ENCODE peak calls at places on chromosomes 12 and 14, in seven cellular contexts. B is left ventricle myocardium inferior; G is CD4-positive, CD25-positive, alpha-beta regulatory T cell; D is tibial nerve; N is mesenchymal stem cell; R is spleen; K is IMR-90. O is an unnamed sample.

GRCh38 chr14:56004807-56005579 is 113.2 kb upstream of the PELI2 start:
- DNase-seq in B (no peak), G (peak; percentile 59), D (peak; percentile 22), N (peak; percentile 94), R (no peak), K (peak; percentile 77), O (peak; percentile 60)

GRCh38 chr14:61385002-61385685 is 63.8 kb downstream of the PRKCH start:
- DNase-seq in B (no peak), G (peak; percentile 88), D (no peak), N (no peak), R (no peak), K (no peak), O (peak; percentile 44)

GRCh38 chr12:57096748-57097553 is 8.0 kb downstream of the NAB2 start:
- DNase-seq in B (no peak), G (no peak), D (no peak), N (no peak), R (no peak), K (no peak), O (peak; percentile 81)

GRCh38 chr12:98736352-98737326 is 91.5 kb downstream of the APAF1 start:
- DNase-seq in B (no peak), G (no peak), D (no peak), N (peak; percentile 57), R (no peak), K (peak; percentile 57), O (peak; percentile 66)

GRCh38 chr12:124009781-124010180 is 36.8 kb downstream of the ZNF664 start:
- DNase-seq in B (no peak), G (no peak), D (no peak), N (no peak), R (no peak), K (no peak), O (no peak)

GRCh38 chr14:74251546-74252030 is 12.3 kb downstream of the VSX2 start:
- DNase-seq in B (peak; percentile 59), G (peak; percentile 81), D (peak; percentile 66), N (peak; percentile 74), R (peak; percentile 88), K (peak; percentile 69), O (peak; percentile 96)

GRCh38 chr14:82999802-83000201 is 1466.1 kb upstream of the SEL1L start:
- DNase-seq in B (no peak), G (no peak), D (no peak), N (peak; percentile 7), R (no peak), K (peak; percentile 22), O (no peak)

GRCh38 chr12:63922446-63922845 is 77.9 kb downstream of the SRGAP1 start:
- DNase-seq in B (no peak), G (no peak), D (no peak), N (peak; percentile 71), R (no peak), K (peak; percentile 73), O (no peak)

GRCh38 chr14:65303185-65303901 is 109.2 kb upstream of the FUT8 start:
- DNase-seq in B (no peak), G (no peak), D (no peak), N (no peak), R (no peak), K (peak; percentile 37), O (no peak)

GRCh38 chr12:120956579-120957360 is 21.6 kb upstream of the HNF1A start:
- DNase-seq in B (no peak), G (no peak), D (no peak), N (no peak), R (no peak), K (no peak), O (peak; percentile 45)

GRCh38 chr14:96627811-96628775 is 125.9 kb downstream of the PAPOLA start:
- DNase-seq in B (no peak), G (no peak), D (no peak), N (no peak), R (peak; percentile 54), K (no peak), O (no peak)

GRCh38 chr14:96631030-96631429 is 128.8 kb downstream of the PAPOLA start:
- DNase-seq in B (no peak), G (no peak), D (no peak), N (no peak), R (no peak), K (no peak), O (no peak)

GRCh38 chr12:48750215-48750614 is 33.7 kb upstream of the CCNT1 start:
- DNase-seq in B (no peak), G (no peak), D (no peak), N (no peak), R (no peak), K (peak; percentile 73), O (no peak)

GRCh38 chr12:26431211-26431610 is 235.8 kb downstream of the SSPN start:
- DNase-seq in B (no peak), G (no peak), D (no peak), N (no peak), R (no peak), K (no peak), O (no peak)

GRCh38 chr12:67137256-67137655 is 131.9 kb upstream of the CAND1 start:
- DNase-seq in B (no peak), G (no peak), D (no peak), N (no peak), R (no peak), K (no peak), O (no peak)

GRCh38 chr12:106228320-106228710 is 19.5 kb downstream of the CKAP4 start:
- DNase-seq in B (no peak), G (no peak), D (no peak), N (no peak), R (peak; percentile 49), K (no peak), O (no peak)
- H3K27ac ChIP-seq in B (no peak overlapping the region), G (peak overlapping the region; percentile 81), D (no peak overlapping the region), N (no peak overlapping the region), R (peak overlapping the region; percentile 91), K (no peak overlapping the region), O (no peak overlapping the region)

GRCh38 chr14:85415015-85415712 is 114.8 kb upstream of the FLRT2 start:
- DNase-seq in B (peak; percentile 15), G (no peak), D (peak; percentile 75), N (peak; percentile 85), R (no peak), K (peak; percentile 93), O (peak; percentile 83)
- H3K4me3 ChIP-seq in B (peak overlapping the region; percentile 26), G (no peak overlapping the region), D (no peak overlapping the region), N (peak overlapping the region; percentile 58), R (no peak overlapping the region), K (no peak overlapping the region), O (no peak overlapping the region)

GRCh38 chr14:77105118-77105517 is 7.1 kb downstream of the CIPC start:
- DNase-seq in B (no peak), G (no peak), D (no peak), N (no peak), R (no peak), K (no peak), O (no peak)
- H3K27ac ChIP-seq in B (peak overlapping the region; percentile 98), G (no peak overlapping the region), D (peak overlapping the region; percentile 63), N (no peak overlapping the region), R (no peak overlapping the region), K (no peak overlapping the region), O (no peak overlapping the region)

GRCh38 chr12:6363330-6364036 is 11.9 kb downstream of the SCNN1A start:
- DNase-seq in B (peak; percentile 82), G (peak; percentile 74), D (no peak), N (peak; percentile 64), R (peak; percentile 91), K (peak; percentile 28), O (peak; percentile 99)

GRCh38 chr12:6361834-6362233 is 13.5 kb downstream of the SCNN1A start:
- DNase-seq in B (peak; percentile 56), G (peak; percentile 73), D (no peak), N (no peak), R (peak; percentile 79), K (no peak), O (peak; percentile 91)

GRCh38 chr12:6362383-6362782 is 13.0 kb downstream of the SCNN1A start:
- DNase-seq in B (no peak), G (no peak), D (no peak), N (no peak), R (no peak), K (no peak), O (peak; percentile 81)

GRCh38 chr12:6363010-6363329 is 12.4 kb downstream of the SCNN1A start:
- DNase-seq in B (no peak), G (no peak), D (no peak), N (no peak), R (no peak), K (no peak), O (no peak)

GRCh38 chr12:6364037-6364360 is 11.4 kb downstream of the SCNN1A start:
- DNase-seq in B (peak; percentile 57), G (peak; percentile 74), D (peak; percentile 51), N (no peak), R (no peak), K (no peak), O (peak; percentile 83)
- H3K4me3 ChIP-seq in B (peak overlapping the region; percentile 74), G (peak overlapping the region; percentile 18), D (peak overlapping the region; percentile 61), N (peak overlapping the region; percentile 92), R (peak overlapping the region; percentile 63), K (no peak overlapping the region), O (peak overlapping the region; percentile 81)